ENCODE peak calls at places on chromosome 9, in five cellular contexts. A is stimulated activated effector memory CD8-positive, alpha-beta T cell treated with anti-CD3 and anti-CD28 coated beads, Interleukin-12 subunit alpha, Interleukin-12 subunit beta, amount 100 ng/mL, for 72 hours; E is transverse colon; Z is aorta; T is lung. S is an unnamed sample.

GRCh38 chr9:108779506-108779905 is 76.3 kb downstream of the ACTL7B start:
- DNase-seq in A (no peak), E (no peak), Z (no peak), T (no peak), S (no peak)

GRCh38 chr9:91817106-91817492 is 132.9 kb downstream of the ROR2 start:
- DNase-seq in A (no peak), E (no peak), Z (no peak), T (no peak), S (no peak)

GRCh38 chr9:34145165-34145564 is 18.7 kb upstream of the DCAF12 start:
- DNase-seq in A (no peak), E (no peak), Z (no peak), T (no peak), S (no peak)

GRCh38 chr9:94011134-94011533 is 56.0 kb upstream of the BARX1 start:
- DNase-seq in A (no peak), E (peak), Z (no peak), T (no peak), S (no peak)

GRCh38 chr9:71514344-71514975 is 253.9 kb downstream of the CEMIP2 start:
- DNase-seq in A (no peak), E (no peak), Z (no peak), T (no peak), S (no peak)

GRCh38 chr9:108142504-108143201 is 653.1 kb upstream of the KLF4 start:
- DNase-seq in A (no peak), E (peak), Z (peak), T (peak), S (no peak)

GRCh38 chr9:91949946-91950664 is at the start of gene ROR2:
- DNase-seq in A (peak), E (peak), Z (peak), T (peak), S (no peak)

GRCh38 chr9:20566401-20566800 is 55.9 kb downstream of the MLLT3 start:
- DNase-seq in A (no peak), E (no peak), Z (no peak), T (no peak), S (no peak)

GRCh38 chr9:14303526-14303925 is 10.4 kb downstream of the NFIB start:
- DNase-seq in A (no peak), E (no peak), Z (no peak), T (no peak), S (no peak)

GRCh38 chr9:14189578-14189977 is 124.4 kb downstream of the NFIB start:
- DNase-seq in A (no peak), E (no peak), Z (no peak), T (no peak), S (no peak)

GRCh38 chr9:13992136-13992798 is 321.7 kb downstream of the NFIB start:
- DNase-seq in A (no peak), E (no peak), Z (no peak), T (no peak), S (no peak)

S was measured in CD4-positive, CD25-positive, alpha-beta regulatory T cell.